ENCODE peak calls at places on chromosomes 1 and 21, in seven cellular contexts. One of them, this sample, is unnamed.

GRCh38 chr1:204079608-204079999 is 6.7 kb downstream of the SOX13 start:
- ATAC-seq in GM23338: no peak
- ATAC-seq in K562: no peak
- ATAC-seq in Panc1: peak
- ATAC-seq in HCT116: peak
- ATAC-seq in GM12878: no peak
- ATAC-seq in upper lobe of left lung: no peak
- ATAC-seq in this sample: no peak

GRCh38 chr1:8379513-8380186 is 61.7 kb downstream of the SLC45A1 start:
- ATAC-seq in GM12878: no peak
- ATAC-seq in Panc1: no peak
- ATAC-seq in HCT116: no peak
- ATAC-seq in K562: no peak
- ATAC-seq in GM23338: peak
- ATAC-seq in upper lobe of left lung: no peak
- ATAC-seq in this sample: no peak

GRCh38 chr1:55129194-55129728 is 85.9 kb downstream of the USP24 start:
- ATAC-seq in GM12878: no peak
- ATAC-seq in GM23338: no peak
- ATAC-seq in HCT116: no peak
- ATAC-seq in upper lobe of left lung: no peak
- ATAC-seq in Panc1: no peak
- ATAC-seq in K562: no peak
- ATAC-seq in this sample: no peak

GRCh38 chr1:248853023-248853422 is 5.9 kb downstream of the ZNF692 start:
- ATAC-seq in HCT116: no peak
- ATAC-seq in K562: no peak
- ATAC-seq in Panc1: no peak
- ATAC-seq in GM12878: no peak
- ATAC-seq in upper lobe of left lung: no peak
- ATAC-seq in GM23338: no peak
- ATAC-seq in this sample: peak

GRCh38 chr1:84426376-84426775 is 28.1 kb downstream of the DNASE2B start:
- ATAC-seq in HCT116: no peak
- ATAC-seq in upper lobe of left lung: no peak
- ATAC-seq in Panc1: no peak
- ATAC-seq in GM12878: no peak
- ATAC-seq in GM23338: no peak
- ATAC-seq in K562: no peak
- ATAC-seq in this sample: no peak

GRCh38 chr1:45569571-45569961 is 14.3 kb upstream of the NASP start:
- ATAC-seq in GM23338: no peak
- ATAC-seq in upper lobe of left lung: no peak
- ATAC-seq in GM12878: no peak
- ATAC-seq in Panc1: peak
- ATAC-seq in K562: no peak
- ATAC-seq in HCT116: peak
- ATAC-seq in this sample: no peak

GRCh38 chr1:9687876-9688582 is 36.5 kb downstream of the PIK3CD start:
- ATAC-seq in HCT116: peak
- ATAC-seq in GM23338: peak
- ATAC-seq in upper lobe of left lung: no peak
- ATAC-seq in Panc1: peak
- ATAC-seq in K562: peak
- ATAC-seq in GM12878: peak
- ATAC-seq in this sample: no peak

GRCh38 chr1:176499671-176500070 is 36.7 kb downstream of the PAPPA2 start:
- ATAC-seq in K562: no peak
- ATAC-seq in HCT116: no peak
- ATAC-seq in upper lobe of left lung: no peak
- ATAC-seq in Panc1: no peak
- ATAC-seq in GM12878: no peak
- ATAC-seq in GM23338: no peak
- ATAC-seq in this sample: no peak

GRCh38 chr1:39538531-39539251 is 37.9 kb downstream of the PABPC4 start:
- ATAC-seq in K562: no peak
- ATAC-seq in HCT116: peak
- ATAC-seq in Panc1: peak
- ATAC-seq in GM23338: no peak
- ATAC-seq in upper lobe of left lung: no peak
- ATAC-seq in GM12878: peak
- ATAC-seq in this sample: no peak

GRCh38 chr1:183432548-183432875 is 14.3 kb upstream of the NMNAT2 start:
- ATAC-seq in upper lobe of left lung: no peak
- ATAC-seq in HCT116: peak
- ATAC-seq in Panc1: no peak
- ATAC-seq in GM12878: no peak
- ATAC-seq in K562: no peak
- ATAC-seq in GM23338: no peak
- ATAC-seq in this sample: no peak

GRCh38 chr21:45148316-45149000 is 74.1 kb downstream of the ADARB1 start:
- ATAC-seq in K562: no peak
- ATAC-seq in Panc1: no peak
- ATAC-seq in GM23338: no peak
- ATAC-seq in HCT116: no peak
- ATAC-seq in upper lobe of left lung: no peak
- ATAC-seq in GM12878: no peak
- ATAC-seq in this sample: no peak

GRCh38 chr1:230274254-230274653 is 151.9 kb downstream of the PGBD5 start:
- ATAC-seq in Panc1: no peak
- ATAC-seq in upper lobe of left lung: no peak
- ATAC-seq in GM12878: no peak
- ATAC-seq in K562: no peak
- ATAC-seq in HCT116: no peak
- ATAC-seq in GM23338: no peak
- ATAC-seq in this sample: no peak

GRCh38 chr1:171313319-171313834 is 606 bp upstream of the FMO4 start:
- ATAC-seq in upper lobe of left lung: no peak
- ATAC-seq in GM23338: no peak
- ATAC-seq in GM12878: peak
- ATAC-seq in K562: no peak
- ATAC-seq in HCT116: peak
- ATAC-seq in Panc1: peak
- ATAC-seq in this sample: no peak

GRCh38 chr1:151992345-151993083 is 1.1 kb downstream of the S100A10 start:
- ATAC-seq in HCT116: peak
- ATAC-seq in upper lobe of left lung: peak
- ATAC-seq in Panc1: peak
- ATAC-seq in GM23338: peak
- ATAC-seq in K562: peak
- ATAC-seq in GM12878: no peak
- ATAC-seq in this sample: peak

GRCh38 chr1:185719021-185719420 is 15.2 kb upstream of the HMCN1 start:
- ATAC-seq in GM12878: no peak
- ATAC-seq in HCT116: peak
- ATAC-seq in upper lobe of left lung: peak
- ATAC-seq in Panc1: peak
- ATAC-seq in K562: peak
- ATAC-seq in GM23338: peak
- ATAC-seq in this sample: no peak

GRCh38 chr1:23118957-23119792 is 49.5 kb downstream of the LUZP1 start:
- ATAC-seq in GM12878: peak
- ATAC-seq in K562: peak
- ATAC-seq in upper lobe of left lung: no peak
- ATAC-seq in HCT116: no peak
- ATAC-seq in Panc1: peak
- ATAC-seq in GM23338: no peak
- ATAC-seq in this sample: no peak

GRCh38 chr1:153306303-153307220 is 6.2 kb downstream of the PGLYRP3 start:
- ATAC-seq in upper lobe of left lung: no peak
- ATAC-seq in GM23338: peak
- ATAC-seq in K562: no peak
- ATAC-seq in HCT116: no peak
- ATAC-seq in Panc1: no peak
- ATAC-seq in GM12878: no peak
- ATAC-seq in this sample: no peak

GRCh38 chr1:117732065-117732789 is 126.4 kb downstream of the TENT5C start:
- ATAC-seq in Panc1: no peak
- ATAC-seq in upper lobe of left lung: no peak
- ATAC-seq in GM12878: no peak
- ATAC-seq in GM23338: no peak
- ATAC-seq in K562: peak
- ATAC-seq in HCT116: no peak
- ATAC-seq in this sample: no peak

GRCh38 chr1:2314803-2315710 is 76.3 kb downstream of the MORN1 start:
- ATAC-seq in GM12878: peak
- ATAC-seq in HCT116: peak
- ATAC-seq in K562: peak
- ATAC-seq in Panc1: peak
- ATAC-seq in upper lobe of left lung: no peak
- ATAC-seq in GM23338: peak
- ATAC-seq in this sample: peak

GRCh38 chr1:218686258-218686657 is 341.1 kb downstream of the TGFB2 start:
- ATAC-seq in GM12878: no peak
- ATAC-seq in HCT116: no peak
- ATAC-seq in upper lobe of left lung: no peak
- ATAC-seq in K562: no peak
- ATAC-seq in Panc1: peak
- ATAC-seq in GM23338: no peak
- ATAC-seq in this sample: no peak

GRCh38 chr1:219527994-219528393 is 84.9 kb downstream of the ZC3H11B start:
- ATAC-seq in GM23338: no peak
- ATAC-seq in GM12878: no peak
- ATAC-seq in upper lobe of left lung: no peak
- ATAC-seq in Panc1: no peak
- ATAC-seq in HCT116: no peak
- ATAC-seq in K562: no peak
- ATAC-seq in this sample: no peak

GRCh38 chr1:43822040-43822439 is 111.6 kb upstream of the ARTN start:
- ATAC-seq in upper lobe of left lung: no peak
- ATAC-seq in Panc1: peak
- ATAC-seq in HCT116: peak
- ATAC-seq in K562: no peak
- ATAC-seq in GM23338: no peak
- ATAC-seq in GM12878: no peak
- ATAC-seq in this sample: peak

GRCh38 chr1:93635614-93636543 is 45.8 kb downstream of the BCAR3 start:
- ATAC-seq in Panc1: no peak
- ATAC-seq in HCT116: no peak
- ATAC-seq in GM12878: no peak
- ATAC-seq in K562: no peak
- ATAC-seq in GM23338: peak
- ATAC-seq in upper lobe of left lung: no peak
- ATAC-seq in this sample: no peak

GRCh38 chr1:43913051-43913501 is 20.5 kb upstream of the ARTN start:
- ATAC-seq in HCT116: no peak
- ATAC-seq in GM23338: no peak
- ATAC-seq in GM12878: no peak
- ATAC-seq in upper lobe of left lung: no peak
- ATAC-seq in K562: no peak
- ATAC-seq in Panc1: peak
- ATAC-seq in this sample: no peak

GRCh38 chr21:42543106-42543847 is 29.6 kb downstream of the SLC37A1 start:
- ATAC-seq in K562: no peak
- ATAC-seq in GM23338: no peak
- ATAC-seq in Panc1: no peak
- ATAC-seq in GM12878: no peak
- ATAC-seq in upper lobe of left lung: no peak
- ATAC-seq in HCT116: no peak
- ATAC-seq in this sample: no peak
- TF ChIP-seq POLR2AphosphoS5 in K562: no peak
- TF ChIP-seq POLR2AphosphoS5 in GM23338: no peak
- TF ChIP-seq POLR2AphosphoS5 in Panc1: no peak
- TF ChIP-seq POLR2AphosphoS5 in GM12878: no peak
- TF ChIP-seq POLR2AphosphoS5 in upper lobe of left lung: no peak
- TF ChIP-seq POLR2AphosphoS5 in HCT116: no peak
- TF ChIP-seq POLR2AphosphoS5 in this sample: no peak

GRCh38 chr1:155128469-155128754 is 736 bp downstream of the EFNA1 start:
- ATAC-seq in GM23338: no peak
- ATAC-seq in K562: no peak
- ATAC-seq in HCT116: no peak
- ATAC-seq in GM12878: peak
- ATAC-seq in Panc1: no peak
- ATAC-seq in upper lobe of left lung: no peak
- ATAC-seq in this sample: no peak

GRCh38 chr1:155126494-155127104 is 1.1 kb upstream of the EFNA1 start:
- ATAC-seq in Panc1: peak
- ATAC-seq in GM23338: peak
- ATAC-seq in HCT116: no peak
- ATAC-seq in GM12878: peak
- ATAC-seq in K562: peak
- ATAC-seq in upper lobe of left lung: peak
- ATAC-seq in this sample: peak

GRCh38 chr1:155127672-155128468 is at the start of gene EFNA1:
- ATAC-seq in Panc1: peak
- ATAC-seq in K562: peak
- ATAC-seq in GM23338: peak
- ATAC-seq in GM12878: peak
- ATAC-seq in HCT116: peak
- ATAC-seq in upper lobe of left lung: peak
- ATAC-seq in this sample: peak

GRCh38 chr1:155125946-155126493 is 1.7 kb upstream of the EFNA1 start:
- ATAC-seq in GM12878: no peak
- ATAC-seq in upper lobe of left lung: peak
- ATAC-seq in HCT116: no peak
- ATAC-seq in GM23338: peak
- ATAC-seq in K562: peak
- ATAC-seq in Panc1: peak
- ATAC-seq in this sample: peak

DNA sequence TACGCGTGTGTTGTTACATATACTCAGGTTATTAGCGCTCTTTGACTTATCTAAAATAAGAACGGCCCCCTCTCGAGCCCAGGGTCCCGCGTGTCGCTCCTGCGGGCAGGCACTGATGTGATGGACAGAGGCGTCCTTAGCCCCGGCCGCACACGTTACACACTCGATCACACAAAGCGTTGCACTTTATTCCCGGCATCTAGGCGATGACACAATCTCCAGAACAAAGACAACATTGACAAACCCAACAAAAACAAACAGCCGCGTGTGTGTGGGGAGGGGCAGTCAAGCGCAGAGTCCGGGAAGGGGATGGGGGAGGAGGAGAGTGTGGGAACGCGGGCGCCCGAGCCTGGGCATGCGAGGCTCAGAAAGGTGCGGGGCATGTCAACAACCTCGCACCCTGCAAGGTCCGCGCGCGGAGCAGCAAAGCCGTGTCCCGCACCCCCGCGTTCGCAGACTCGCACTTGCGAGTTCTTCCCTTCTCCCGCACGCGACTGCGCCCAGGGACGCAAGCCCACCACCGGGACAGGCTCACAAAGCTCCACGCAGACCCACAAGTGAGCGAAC is 488 bp upstream of the EFNA1 start:
- ATAC-seq in Panc1: peak
- ATAC-seq in GM23338: peak
- ATAC-seq in upper lobe of left lung: peak
- ATAC-seq in GM12878: peak
- ATAC-seq in K562: peak
- ATAC-seq in HCT116: peak
- ATAC-seq in this sample: peak
- TF ChIP-seq POLR2AphosphoS5 in Panc1: no peak
- TF ChIP-seq POLR2AphosphoS5 in GM23338: no peak
- TF ChIP-seq POLR2AphosphoS5 in upper lobe of left lung: peak
- TF ChIP-seq POLR2AphosphoS5 in GM12878: no peak
- TF ChIP-seq POLR2AphosphoS5 in K562: no peak
- TF ChIP-seq POLR2AphosphoS5 in HCT116: no peak
- TF ChIP-seq POLR2AphosphoS5 in this sample: peak

GRCh38 chr1:245111073-245111472 is 43.7 kb upstream of the KIF26B start:
- ATAC-seq in HCT116: no peak
- ATAC-seq in K562: no peak
- ATAC-seq in Panc1: no peak
- ATAC-seq in GM12878: no peak
- ATAC-seq in GM23338: no peak
- ATAC-seq in upper lobe of left lung: no peak
- ATAC-seq in this sample: no peak
- TF ChIP-seq POLR2AphosphoS5 in HCT116: no peak
- TF ChIP-seq POLR2AphosphoS5 in K562: no peak
- TF ChIP-seq POLR2AphosphoS5 in Panc1: no peak
- TF ChIP-seq POLR2AphosphoS5 in GM12878: no peak
- TF ChIP-seq POLR2AphosphoS5 in GM23338: no peak
- TF ChIP-seq POLR2AphosphoS5 in upper lobe of left lung: no peak
- TF ChIP-seq POLR2AphosphoS5 in this sample: no peak

GRCh38 chr1:97680460-97680859 is 240.4 kb downstream of the DPYD start:
- ATAC-seq in Panc1: no peak
- ATAC-seq in GM12878: no peak
- ATAC-seq in HCT116: no peak
- ATAC-seq in upper lobe of left lung: no peak
- ATAC-seq in K562: no peak
- ATAC-seq in GM23338: no peak
- ATAC-seq in this sample: no peak
- TF ChIP-seq POLR2AphosphoS5 in Panc1: no peak
- TF ChIP-seq POLR2AphosphoS5 in GM12878: no peak
- TF ChIP-seq POLR2AphosphoS5 in HCT116: no peak
- TF ChIP-seq POLR2AphosphoS5 in upper lobe of left lung: no peak
- TF ChIP-seq POLR2AphosphoS5 in K562: no peak
- TF ChIP-seq POLR2AphosphoS5 in GM23338: no peak
- TF ChIP-seq POLR2AphosphoS5 in this sample: no peak